ENCODE peak calls at places on chromosome 9, in five cellular contexts. One of them, this sample, is unnamed.

GRCh38 chr9:35835216-35835604 is 6.2 kb downstream of the TMEM8B start:
- ATAC-seq in A549: peak
- ATAC-seq in heart right ventricle: no peak
- ATAC-seq in activated CD8-positive, alpha-beta memory T cell treated with anti-CD3 and anti-CD28 coated beads, Interleukin-2, amount 10 ng/mL, durations not matched to agents 7 days and 5 days: peak
- ATAC-seq in lower lobe of right lung: no peak
- ATAC-seq in this sample: no peak

GRCh38 chr9:88238281-88238571 is 100.0 kb upstream of the SPATA31C2 start:
- ATAC-seq in A549: no peak
- ATAC-seq in lower lobe of right lung: no peak
- ATAC-seq in heart right ventricle: no peak
- ATAC-seq in activated CD8-positive, alpha-beta memory T cell treated with anti-CD3 and anti-CD28 coated beads, Interleukin-2, amount 10 ng/mL, durations not matched to agents 7 days and 5 days: no peak
- ATAC-seq in this sample: peak

GRCh38 chr9:112328545-112328944 is 4.9 kb downstream of the PTBP3 start:
- ATAC-seq in lower lobe of right lung: no peak
- ATAC-seq in activated CD8-positive, alpha-beta memory T cell treated with anti-CD3 and anti-CD28 coated beads, Interleukin-2, amount 10 ng/mL, durations not matched to agents 7 days and 5 days: no peak
- ATAC-seq in A549: no peak
- ATAC-seq in heart right ventricle: no peak
- ATAC-seq in this sample: no peak

GRCh38 chr9:101324245-101324804 is 60.5 kb downstream of the BAAT start:
- ATAC-seq in activated CD8-positive, alpha-beta memory T cell treated with anti-CD3 and anti-CD28 coated beads, Interleukin-2, amount 10 ng/mL, durations not matched to agents 7 days and 5 days: no peak
- ATAC-seq in lower lobe of right lung: no peak
- ATAC-seq in A549: peak
- ATAC-seq in heart right ventricle: no peak
- ATAC-seq in this sample: no peak

GRCh38 chr9:74942801-74943200 is 9.9 kb downstream of the C9orf40 start:
- ATAC-seq in heart right ventricle: no peak
- ATAC-seq in A549: no peak
- ATAC-seq in activated CD8-positive, alpha-beta memory T cell treated with anti-CD3 and anti-CD28 coated beads, Interleukin-2, amount 10 ng/mL, durations not matched to agents 7 days and 5 days: peak
- ATAC-seq in lower lobe of right lung: no peak
- ATAC-seq in this sample: peak

GRCh38 chr9:98248737-98249474 is 6.5 kb downstream of the TBC1D2 start:
- ATAC-seq in lower lobe of right lung: peak
- ATAC-seq in A549: peak
- ATAC-seq in heart right ventricle: peak
- ATAC-seq in activated CD8-positive, alpha-beta memory T cell treated with anti-CD3 and anti-CD28 coated beads, Interleukin-2, amount 10 ng/mL, durations not matched to agents 7 days and 5 days: no peak
- ATAC-seq in this sample: peak

GRCh38 chr9:34512131-34513078 is 10.4 kb downstream of the ENHO start:
- ATAC-seq in activated CD8-positive, alpha-beta memory T cell treated with anti-CD3 and anti-CD28 coated beads, Interleukin-2, amount 10 ng/mL, durations not matched to agents 7 days and 5 days: no peak
- ATAC-seq in heart right ventricle: no peak
- ATAC-seq in lower lobe of right lung: no peak
- ATAC-seq in A549: peak
- ATAC-seq in this sample: no peak

GRCh38 chr9:75013735-75014134 is 14.4 kb downstream of the CARNMT1 start:
- ATAC-seq in A549: no peak
- ATAC-seq in activated CD8-positive, alpha-beta memory T cell treated with anti-CD3 and anti-CD28 coated beads, Interleukin-2, amount 10 ng/mL, durations not matched to agents 7 days and 5 days: no peak
- ATAC-seq in heart right ventricle: no peak
- ATAC-seq in lower lobe of right lung: no peak
- ATAC-seq in this sample: no peak

GRCh38 chr9:130890124-130890523 is 6.5 kb downstream of the QRFP start:
- ATAC-seq in A549: no peak
- ATAC-seq in heart right ventricle: no peak
- ATAC-seq in lower lobe of right lung: no peak
- ATAC-seq in activated CD8-positive, alpha-beta memory T cell treated with anti-CD3 and anti-CD28 coated beads, Interleukin-2, amount 10 ng/mL, durations not matched to agents 7 days and 5 days: no peak
- ATAC-seq in this sample: no peak

GRCh38 chr9:130263601-130264413 is 1.8 kb upstream of the HMCN2 start:
- ATAC-seq in heart right ventricle: peak
- ATAC-seq in lower lobe of right lung: no peak
- ATAC-seq in A549: peak
- ATAC-seq in activated CD8-positive, alpha-beta memory T cell treated with anti-CD3 and anti-CD28 coated beads, Interleukin-2, amount 10 ng/mL, durations not matched to agents 7 days and 5 days: no peak
- ATAC-seq in this sample: no peak

GRCh38 chr9:78986446-78986845 is 585.3 kb upstream of the TLE4 start:
- ATAC-seq in heart right ventricle: no peak
- ATAC-seq in activated CD8-positive, alpha-beta memory T cell treated with anti-CD3 and anti-CD28 coated beads, Interleukin-2, amount 10 ng/mL, durations not matched to agents 7 days and 5 days: no peak
- ATAC-seq in lower lobe of right lung: no peak
- ATAC-seq in A549: no peak
- ATAC-seq in this sample: no peak

GRCh38 chr9:136118061-136118366 is 661 bp downstream of the TMEM250 start:
- ATAC-seq in lower lobe of right lung: no peak
- ATAC-seq in heart right ventricle: no peak
- ATAC-seq in activated CD8-positive, alpha-beta memory T cell treated with anti-CD3 and anti-CD28 coated beads, Interleukin-2, amount 10 ng/mL, durations not matched to agents 7 days and 5 days: no peak
- ATAC-seq in A549: no peak
- ATAC-seq in this sample: no peak

GRCh38 chr9:129414377-129415021 is 206.4 kb downstream of the C9orf50 start:
- ATAC-seq in lower lobe of right lung: peak
- ATAC-seq in heart right ventricle: peak
- ATAC-seq in activated CD8-positive, alpha-beta memory T cell treated with anti-CD3 and anti-CD28 coated beads, Interleukin-2, amount 10 ng/mL, durations not matched to agents 7 days and 5 days: no peak
- ATAC-seq in A549: peak
- ATAC-seq in this sample: no peak

GRCh38 chr9:878239-878638 is 36.7 kb downstream of the DMRT1 start:
- ATAC-seq in activated CD8-positive, alpha-beta memory T cell treated with anti-CD3 and anti-CD28 coated beads, Interleukin-2, amount 10 ng/mL, durations not matched to agents 7 days and 5 days: no peak
- ATAC-seq in lower lobe of right lung: no peak
- ATAC-seq in heart right ventricle: no peak
- ATAC-seq in A549: no peak
- ATAC-seq in this sample: no peak

GRCh38 chr9:119556129-119556875 is 187.1 kb upstream of the BRINP1 start:
- ATAC-seq in activated CD8-positive, alpha-beta memory T cell treated with anti-CD3 and anti-CD28 coated beads, Interleukin-2, amount 10 ng/mL, durations not matched to agents 7 days and 5 days: peak
- ATAC-seq in lower lobe of right lung: peak
- ATAC-seq in A549: peak
- ATAC-seq in heart right ventricle: peak
- ATAC-seq in this sample: peak

This sample was measured in activated T-helper 17 cell treated with anti-CD3 and anti-CD28 coated beads, Interleukin-2, amount 50 U/mL, for 72 hours.